ENCODE peak calls at places on chromosomes 1 and 21, in four cellular contexts. K is tibial artery, Q is mesenchymal stem cell, F is heart right ventricle. N is an unnamed sample.

GRCh38 chr1:245822997-245823396 is 668.2 kb downstream of the KIF26B start:
- DNase-seq in K (no peak), Q (peak; percentile 82), F (no peak), N (no peak)

GRCh38 chr1:47262787-47263413 is 30.9 kb upstream of the TAL1 start:
- DNase-seq in F (peak; percentile 47), Q (peak; percentile 51), K (no peak), N (peak; percentile 12)

GRCh38 chr1:207050428-207050767 is 610 bp downstream of the YOD1 start:
- DNase-seq in K (no peak), F (no peak), Q (no peak), N (no peak)

GRCh38 chr1:5725406-5725805 is 266.8 kb downstream of the NPHP4 start:
- DNase-seq in F (no peak), Q (no peak), K (no peak), N (no peak)

GRCh38 chr1:55610203-55610602 is 395.0 kb upstream of the USP24 start:
- DNase-seq in Q (no peak), K (no peak), F (no peak), N (no peak)

GRCh38 chr1:38740543-38740942 is 119.0 kb downstream of the RRAGC start:
- DNase-seq in F (no peak), K (no peak), Q (peak; percentile 31), N (no peak)

GRCh38 chr1:110916669-110917306 is 43.8 kb downstream of the CD53 start:
- DNase-seq in Q (peak; percentile 5), F (no peak), K (no peak), N (no peak)

GRCh38 chr1:230464618-230465017 is 38.5 kb upstream of the PGBD5 start:
- DNase-seq in Q (no peak), F (peak; percentile 9), K (no peak), N (no peak)

GRCh38 chr1:100038401-100039306 is 68.9 kb downstream of the SLC35A3 start:
- DNase-seq in F (peak; percentile 63), Q (peak; percentile 82), K (peak; percentile 60), N (peak; percentile 44)

GRCh38 chr1:11749203-11749689 is 12.7 kb upstream of the C1orf167 start:
- DNase-seq in F (peak; percentile 28), K (no peak), Q (peak; percentile 30), N (no peak)

GRCh38 chr1:27349784-27350672 is 8.2 kb downstream of the SYTL1 start:
- DNase-seq in K (no peak), F (peak; percentile 57), Q (peak; percentile 68), N (no peak)

GRCh38 chr1:207311888-207312603 is 9.4 kb upstream of the CD55 start:
- DNase-seq in F (no peak), Q (no peak), K (no peak), N (no peak)

GRCh38 chr1:82227696-82228095 is 427.0 kb downstream of the ADGRL2 start:
- DNase-seq in K (peak; percentile 36), F (no peak), Q (peak; percentile 14), N (no peak)

GRCh38 chr1:152189657-152190442 is 30.8 kb upstream of the RPTN start:
- DNase-seq in Q (peak; percentile 10), F (peak; percentile 45), K (peak; percentile 58), N (no peak)

GRCh38 chr1:230917284-230918135 is 49.2 kb upstream of the C1orf198 start:
- DNase-seq in F (peak; percentile 74), K (peak; percentile 75), Q (peak; percentile 76), N (peak; percentile 48)

GRCh38 chr1:42747125-42747524 is 7.1 kb upstream of the CLDN19 start:
- DNase-seq in Q (peak; percentile 19), K (no peak), F (peak; percentile 36), N (no peak)

GRCh38 chr1:41535236-41535720 is 50.8 kb upstream of the EDN2 start:
- DNase-seq in F (no peak), Q (no peak), K (no peak), N (peak; percentile 10)

DNA sequence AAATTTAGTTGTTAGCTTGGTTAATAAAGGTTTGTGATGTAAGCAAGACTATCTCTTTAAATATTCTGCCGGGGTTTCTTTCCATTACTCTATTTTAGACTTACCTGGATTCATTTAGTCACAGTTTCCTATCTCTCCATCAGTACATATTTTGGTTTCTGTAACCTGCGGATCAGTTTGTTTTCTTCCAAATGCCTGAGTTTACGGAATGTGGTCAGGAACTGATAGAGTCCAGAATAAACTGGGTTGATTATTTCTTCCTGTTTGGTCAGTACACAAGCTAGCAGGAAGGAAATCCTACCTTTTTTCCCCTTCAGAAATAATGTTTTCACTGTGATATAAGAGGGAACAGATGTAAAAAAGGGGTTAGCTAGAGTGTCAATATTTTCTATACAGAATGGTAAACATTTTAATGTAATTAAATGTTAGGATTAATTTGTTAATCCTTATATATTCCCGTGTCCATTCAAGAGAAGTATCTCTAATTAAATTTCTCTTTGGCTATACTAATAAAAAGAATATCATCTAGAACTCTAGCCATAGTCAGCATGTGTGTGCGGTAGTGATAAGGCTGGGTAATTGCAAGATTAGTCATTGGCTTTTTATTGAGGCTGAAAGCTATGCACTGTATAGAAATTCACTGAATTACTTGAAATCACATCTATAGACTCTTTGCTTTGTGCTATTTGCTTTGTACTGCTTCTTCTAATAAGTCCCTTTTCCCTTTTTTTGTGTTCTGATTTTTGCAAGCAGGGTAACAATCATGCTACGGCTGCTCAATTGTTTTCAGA is 144.7 kb upstream of the ADGRL4 start:
- DNase-seq in Q (peak; percentile 10), F (no peak), K (no peak), N (no peak)
- H3K9me3 ChIP-seq in Q (no peaks in the 10 kb centered on the region), F (no peaks in the 10 kb centered on the region), K (no peaks in the 10 kb centered on the region), N (no peaks in the 10 kb centered on the region)

DNA sequence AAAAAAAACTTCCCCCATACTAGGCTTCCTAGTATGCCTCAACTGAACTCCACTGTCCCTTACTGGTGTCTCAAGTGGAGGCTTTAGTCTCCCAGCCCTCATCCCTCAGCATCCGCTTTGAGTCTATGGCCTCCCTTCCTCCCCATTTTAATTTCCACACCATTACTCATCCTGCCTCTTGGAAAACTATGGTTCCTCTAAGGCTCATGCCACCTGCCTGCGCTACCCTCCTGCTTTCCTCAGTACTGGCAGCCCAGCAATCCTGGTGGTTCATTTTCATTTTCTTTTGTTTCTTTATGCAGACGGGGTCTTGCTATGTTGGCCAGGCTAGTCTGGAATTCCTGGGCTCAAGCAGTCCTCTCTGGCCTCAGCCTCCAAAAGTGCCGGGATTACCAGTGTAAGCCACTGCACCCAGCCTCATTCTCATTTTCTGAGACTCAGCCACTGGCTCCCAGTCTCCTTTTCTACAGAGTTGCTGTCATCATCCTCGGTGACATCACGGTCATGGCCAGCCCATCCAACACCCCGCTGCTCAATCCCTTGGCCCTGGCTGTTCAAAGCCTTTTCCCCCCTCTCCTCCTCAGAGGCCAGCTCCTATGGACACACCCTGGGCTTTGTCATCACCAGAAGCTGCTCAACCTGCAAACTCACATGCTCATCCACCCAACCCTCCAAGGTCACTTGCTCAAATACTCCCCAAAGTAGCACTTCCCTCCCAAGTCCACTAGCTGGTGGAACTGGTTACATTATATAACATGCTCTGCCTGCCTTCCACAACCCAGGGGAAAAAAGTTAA is 2.3 kb upstream of the PMVK start:
- DNase-seq in K (no peak), Q (no peak), F (no peak), N (no peak)
- H3K27me3 ChIP-seq in K (no peaks in the 10 kb centered on the region), Q (no peaks in the 10 kb centered on the region), F (no peaks in the 10 kb centered on the region), N (no peaks in the 10 kb centered on the region)

DNA sequence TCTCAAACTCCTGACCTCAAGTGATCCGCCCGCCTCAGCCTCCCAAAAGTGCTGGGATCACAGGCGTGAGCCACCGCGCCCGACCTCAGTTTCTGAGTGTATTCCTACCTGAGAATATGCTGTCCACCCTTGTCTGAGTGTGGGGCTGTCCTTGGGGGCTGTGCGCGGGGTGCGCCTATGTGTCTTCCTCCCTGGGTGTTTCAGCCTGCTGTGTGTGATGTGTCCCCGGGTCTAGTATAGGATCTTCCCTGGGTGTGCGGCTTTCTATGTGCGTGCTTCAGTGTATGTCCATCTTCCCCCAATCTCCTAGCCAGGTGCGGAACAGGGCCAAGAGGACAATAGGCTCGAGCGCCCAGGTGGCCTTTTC is 8.3 kb upstream of the ID3 start:
- DNase-seq in F (no peak), K (no peak), Q (no peak), N (no peak)
- H3K27ac ChIP-seq in F (peak overlapping the region; percentile 90), K (peak overlapping the region; percentile 97), Q (no peak overlapping the region), N (peak overlapping the region; percentile 66)

GRCh38 chr21:21184771-21185528 is 186.7 kb downstream of the NCAM2 start:
- DNase-seq in Q (no peak), F (no peak), K (no peak), N (no peak)
- H3K9me3 ChIP-seq in Q (no peaks in the 10 kb centered on the region), F (no peaks in the 10 kb centered on the region), K (no peaks in the 10 kb centered on the region), N (no peaks in the 10 kb centered on the region)